ENCODE peak calls at places on chromosome 7, in five cellular contexts. C is sigmoid colon, N is prostate gland, W is spleen, F is breast epithelium. G is an unnamed sample.

GRCh38 chr7:137354361-137354760 is 10.8 kb upstream of the PTN start:
- DNase-seq in F (no peak), W (no peak), N (no peak), C (no peak), G (no peak)

GRCh38 chr7:114414151-114415053 is at the start of gene FOXP2:
- DNase-seq in F (no peak), C (no peak), N (no peak), W (no peak), G (no peak)

GRCh38 chr7:95546647-95547046 is 49.7 kb downstream of the PDK4 start:
- DNase-seq in C (no peak), N (no peak), W (no peak), F (no peak), G (no peak)

GRCh38 chr7:5491251-5492044 is 67.8 kb upstream of the TNRC18 start:
- DNase-seq in C (peak), N (no peak), W (no peak), F (no peak), G (no peak)

GRCh38 chr7:44101966-44102845 is 1.9 kb upstream of the AEBP1 start:
- DNase-seq in F (no peak), N (no peak), W (peak), C (peak), G (no peak)

GRCh38 chr7:98805956-98806838 is 63.6 kb downstream of the TMEM130 start:
- DNase-seq in W (no peak), N (no peak), F (no peak), C (no peak), G (no peak)

GRCh38 chr7:5422324-5423271 is 1.0 kb downstream of the TNRC18 start:
- DNase-seq in W (peak), C (no peak), F (no peak), N (peak), G (no peak)

GRCh38 chr7:45190406-45191165 is 33.0 kb downstream of the RAMP3 start:
- DNase-seq in W (peak), F (no peak), C (no peak), N (no peak), G (no peak)

GRCh38 chr7:110891197-110891596 is 199.7 kb upstream of the LRRN3 start:
- DNase-seq in W (no peak), C (no peak), N (no peak), F (no peak), G (no peak)

GRCh38 chr7:940599-941408 is 13.7 kb downstream of the ADAP1 start:
- DNase-seq in W (no peak), C (no peak), N (no peak), F (no peak), G (no peak)

GRCh38 chr7:66669088-66669487 is 40.4 kb downstream of the KCTD7 start:
- DNase-seq in W (peak), N (no peak), F (no peak), C (no peak), G (no peak)

GRCh38 chr7:24656608-24657007 is 83.4 kb downstream of the PALS2 start:
- DNase-seq in W (no peak), N (no peak), C (no peak), F (no peak), G (no peak)

GRCh38 chr7:69751026-69751425 is 152.8 kb downstream of the AUTS2 start:
- DNase-seq in W (no peak), N (no peak), F (no peak), C (no peak), G (no peak)

GRCh38 chr7:70595741-70596574 is 536.0 kb upstream of the GALNT17 start:
- DNase-seq in W (no peak), C (no peak), N (no peak), F (no peak), G (no peak)

GRCh38 chr7:72546586-72546985 is 134.4 kb upstream of the CALN1 start:
- DNase-seq in N (no peak), F (no peak), W (no peak), C (no peak), G (no peak)

GRCh38 chr7:44754802-44755697 is 6.4 kb downstream of the ZMIZ2 start:
- DNase-seq in N (no peak), F (no peak), C (no peak), W (peak), G (no peak)

GRCh38 chr7:129376076-129376777 is 58.0 kb upstream of the STRIP2 start:
- DNase-seq in W (no peak), C (no peak), N (peak), F (no peak), G (no peak)

GRCh38 chr7:99679032-99679399 is 780 bp downstream of the CYP3A5 start:
- DNase-seq in N (peak), F (no peak), C (no peak), W (no peak), G (no peak)

GRCh38 chr7:25636168-25636567 is 407.9 kb upstream of the NPVF start:
- DNase-seq in W (no peak), F (no peak), C (no peak), N (no peak), G (no peak)

GRCh38 chr7:100951888-100952560 is 2.7 kb downstream of the MUC3A start:
- DNase-seq in N (no peak), W (peak), F (no peak), C (no peak), G (no peak)

GRCh38 chr7:87886875-87887274 is 10.6 kb downstream of the DBF4 start:
- DNase-seq in W (no peak), F (no peak), N (no peak), C (no peak), G (no peak)

GRCh38 chr7:99210265-99210970 is 2.5 kb upstream of the KPNA7 start:
- DNase-seq in W (no peak), F (no peak), N (peak), C (peak), G (no peak)

GRCh38 chr7:5643280-5643679 is 138.2 kb downstream of the RNF216 start:
- DNase-seq in C (no peak), N (no peak), W (peak), F (no peak), G (no peak)

GRCh38 chr7:27346531-27347260 is 104.1 kb downstream of the EVX1 start:
- DNase-seq in C (peak), F (peak), N (peak), W (no peak), G (no peak)

GRCh38 chr7:140544278-140544896 is 65.1 kb upstream of the MKRN1 start:
- DNase-seq in W (no peak), C (no peak), N (no peak), F (no peak), G (no peak)
- TF ChIP-seq POLR2AphosphoS5 in W (no peak), C (no peak), N (no peak), F (no peak), G (no peak)

GRCh38 chr7:52482076-52482475 is 553.4 kb upstream of the POM121L12 start:
- DNase-seq in N (no peak), W (no peak), F (no peak), C (no peak), G (no peak)

GRCh38 chr7:52486267-52486666 is 549.2 kb upstream of the POM121L12 start:
- DNase-seq in N (no peak), W (no peak), C (no peak), F (no peak), G (no peak)
- H3K27ac ChIP-seq in N (no peak), W (no peak), C (no peak), F (no peak), G (no peak)

GRCh38 chr7:152435384-152436278 is at the start of gene KMT2C:
- DNase-seq in N (peak), F (peak), W (peak), C (peak), G (no peak)
- TF ChIP-seq POLR2AphosphoS5 in N (peak), F (peak), W (peak), C (peak), G (peak)

GRCh38 chr7:142557971-142558582 is 191.2 kb upstream of the PRSS1 start:
- DNase-seq in W (no peak), N (no peak), C (no peak), F (no peak), G (no peak)
- H3K27ac ChIP-seq in W (no peak), N (no peak), C (no peak), F (no peak), G (no peak)

GRCh38 chr7:50217961-50218360 is 86.6 kb upstream of the IKZF1 start:
- DNase-seq in C (no peak), F (no peak), N (no peak), W (no peak), G (no peak)
- TF ChIP-seq POLR2AphosphoS5 in C (no peak), F (no peak), N (no peak), W (no peak), G (no peak)

G was measured in SK-N-MC.